ENCODE peak calls at places on chromosome 14, in four cellular contexts. Y, M, B and O are unnamed samples. For H3K4me1, the result is how much of the 10 kb centered on the place peaks cover.

GRCh38 chr14:105244334-105244733 is 4.0 kb upstream of the BTBD6 start:
- DNase-seq in Y (no peak), M (no peak), B (no peak), O (no peak)

GRCh38 chr14:97791906-97792305 is 994.7 kb downstream of the VRK1 start:
- DNase-seq in Y (no peak), M (no peak), B (no peak), O (no peak)

GRCh38 chr14:94113490-94113889 is 3.0 kb downstream of the IFI27 start:
- DNase-seq in Y (peak), M (peak), B (peak), O (peak)

GRCh38 chr14:101101456-101102056 is 198.0 kb upstream of the RTL1 start:
- DNase-seq in Y (peak), M (no peak), B (peak), O (no peak)

GRCh38 chr14:104206281-104206904 is 68.0 kb downstream of the KIF26A start:
- DNase-seq in Y (no peak), M (peak), B (no peak), O (no peak)

GRCh38 chr14:105364100-105364708 is 34.1 kb upstream of the TEX22 start:
- DNase-seq in Y (no peak), M (no peak), B (peak), O (peak)

GRCh38 chr14:77290705-77291104 is 19.7 kb upstream of the NGB start:
- DNase-seq in Y (no peak), M (no peak), B (no peak), O (no peak)

GRCh38 chr14:105475916-105476845 is 1.6 kb downstream of the CRIP2 start:
- DNase-seq in Y (peak), M (no peak), B (no peak), O (peak)

GRCh38 chr14:103398427-103399195 is 13.4 kb downstream of the MARK3 start:
- DNase-seq in Y (no peak), M (peak), B (no peak), O (no peak)

GRCh38 chr14:81366884-81367283 is 33.2 kb downstream of the STON2 start:
- DNase-seq in Y (no peak), M (no peak), B (no peak), O (no peak)

GRCh38 chr14:101102875-101103274 is 199.4 kb upstream of the RTL1 start:
- DNase-seq in Y (peak), M (no peak), B (peak), O (no peak)

GRCh38 chr14:106507354-106507753 is 981.0 kb downstream of the TMEM121 start:
- DNase-seq in Y (no peak), M (peak), B (no peak), O (no peak)

GRCh38 chr14:99389171-99389826 is 91.4 kb downstream of the SETD3 start:
- DNase-seq in Y (no peak), M (peak), B (peak), O (peak)

GRCh38 chr14:92610849-92611271 is 97.3 kb downstream of the RIN3 start:
- DNase-seq in Y (no peak), M (peak), B (no peak), O (no peak)

GRCh38 chr14:46580941-46581671 is 70.5 kb downstream of the RPL10L start:
- DNase-seq in Y (no peak), M (peak), B (no peak), O (no peak)

GRCh38 chr14:60092516-60092915 is 793 bp downstream of the PCNX4 start:
- DNase-seq in Y (no peak), M (peak), B (peak), O (no peak)

GRCh38 chr14:51394391-51394790 is 154.3 kb downstream of the TMX1 start:
- DNase-seq in Y (no peak), M (no peak), B (no peak), O (no peak)

GRCh38 chr14:75424496-75424895 is 3.3 kb upstream of the JDP2 start:
- DNase-seq in Y (no peak), M (no peak), B (no peak), O (no peak)

GRCh38 chr14:105499256-105500035 is 8.4 kb downstream of the TEDC1 start:
- DNase-seq in Y (no peak), M (no peak), B (no peak), O (peak)

DNA sequence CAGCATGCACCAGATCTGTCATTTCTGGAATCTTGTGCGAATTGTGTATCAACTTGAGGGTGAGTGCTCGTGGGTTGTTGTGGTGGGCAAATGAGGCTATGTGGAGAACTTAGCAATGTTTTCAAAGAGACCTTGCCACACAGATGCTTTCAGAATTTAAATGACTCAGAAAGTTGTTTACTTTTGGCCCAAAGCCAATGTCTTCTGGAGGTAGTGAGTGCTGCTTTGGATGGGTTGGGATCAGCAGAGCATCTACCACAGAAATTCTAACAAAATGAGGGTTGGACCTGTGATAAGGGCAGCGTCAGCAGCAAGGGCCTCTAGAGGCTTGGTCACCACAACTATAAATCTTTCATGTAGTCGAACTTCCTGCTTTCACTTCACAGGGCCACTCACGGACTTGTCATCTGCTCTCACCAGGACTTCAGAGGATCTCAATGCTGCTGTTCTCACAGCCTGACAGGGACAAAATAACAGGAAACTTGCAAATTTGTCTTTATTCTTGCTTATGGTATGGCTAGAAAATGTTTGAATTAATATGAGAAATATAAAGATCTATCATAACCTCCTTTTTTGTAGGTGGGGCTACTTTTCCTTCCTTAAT is 111.4 kb downstream of the DACT1 start:
- DNase-seq in Y (no peak), M (peak), B (no peak), O (no peak)
- H3K4me3 ChIP-seq in Y (no peak), M (no peak), B (no peak), O (no peak)

GRCh38 chr14:91254456-91254855 is 10.0 kb upstream of the GPR68 start:
- DNase-seq in Y (no peak), M (no peak), B (no peak), O (no peak)
- H3K27ac ChIP-seq in Y (no peak), M (peak), B (no peak), O (no peak)

GRCh38 chr14:91348861-91349465 is 68.7 kb downstream of the CCDC88C start:
- DNase-seq in Y (no peak), M (peak), B (no peak), O (no peak)
- H3K4me1 ChIP-seq in Y (under half), M (under half), B (half or more), O (under half)

GRCh38 chr14:31258427-31259039 is 50.9 kb upstream of the HECTD1 start:
- DNase-seq in Y (no peak), M (no peak), B (no peak), O (no peak)
- H3K4me3 ChIP-seq in Y (no peak), M (no peak), B (no peak), O (no peak)

GRCh38 chr14:20262642-20263128 is 23.6 kb downstream of the OR11H4 start:
- DNase-seq in Y (no peak), M (no peak), B (no peak), O (no peak)
- H3K27ac ChIP-seq in Y (no peak), M (no peak), B (no peak), O (no peak)

DNA sequence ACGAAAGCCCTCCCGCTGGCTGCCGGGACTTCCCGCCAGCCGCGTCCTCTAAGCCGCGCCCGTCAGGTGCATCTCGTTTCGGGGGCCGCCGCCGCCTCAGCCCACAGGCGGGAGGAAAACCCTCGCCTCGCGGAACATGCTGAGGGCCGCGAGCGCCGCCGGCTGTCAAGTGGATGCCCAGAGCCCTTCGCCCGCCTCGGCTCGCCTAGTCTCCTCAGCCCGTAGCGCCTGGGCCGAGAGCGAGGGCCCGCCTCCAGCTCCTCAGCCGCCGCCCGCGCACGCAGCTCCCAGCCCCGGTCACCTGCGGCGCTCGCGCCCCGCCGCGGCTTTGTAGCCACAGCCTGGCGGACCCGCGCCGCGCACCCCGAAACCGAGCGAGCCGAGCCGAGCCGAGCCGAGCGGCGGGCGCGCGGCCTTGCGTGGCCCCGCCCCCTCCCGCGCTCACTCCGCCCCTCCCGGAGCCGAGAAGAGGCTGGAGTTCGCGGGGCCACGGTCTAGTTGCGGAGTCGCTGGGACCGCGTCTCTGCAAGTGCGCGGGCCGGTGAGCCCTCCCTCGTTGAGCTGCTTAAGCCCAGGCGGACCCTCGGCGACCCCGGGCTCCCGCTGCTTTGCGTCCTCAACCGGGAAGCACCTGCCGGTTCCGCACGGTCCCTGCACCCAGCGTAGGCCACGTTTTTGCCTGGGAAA is at the start of gene EML5:
- DNase-seq in Y (peak), M (peak), B (peak), O (peak)
- H3K4me1 ChIP-seq in Y (under half), M (under half), B (under half), O (under half)